ENCODE peak calls at places on chromosome 1, in four cellular contexts. P is HCT116, G is tibial nerve, I is heart left ventricle. K is an unnamed sample.

GRCh38 chr1:36664564-36665287 is 182.0 kb upstream of the CSF3R start:
- DNase-seq in P (no peak), G (no peak), I (no peak), K (no peak)

GRCh38 chr1:184296466-184297243 is 90.2 kb upstream of the C1orf21 start:
- DNase-seq in P (no peak), G (peak; percentile 93), I (peak; percentile 96), K (peak; percentile 12)

GRCh38 chr1:92931691-92932090 is 29.6 kb downstream of the DIPK1A start:
- DNase-seq in P (no peak), G (no peak), I (no peak), K (no peak)

GRCh38 chr1:31760422-31760900 is 3.7 kb downstream of the ADGRB2 start:
- DNase-seq in P (no peak), G (no peak), I (no peak), K (no peak)

GRCh38 chr1:197521118-197521739 is 253.2 kb downstream of the CRB1 start:
- DNase-seq in P (peak; percentile 16), G (peak; percentile 54), I (no peak), K (peak; percentile 33)

GRCh38 chr1:94597701-94598100 is 56.1 kb upstream of the F3 start:
- DNase-seq in P (no peak), G (no peak), I (no peak), K (no peak)

GRCh38 chr1:49435291-49435690 is 588.5 kb downstream of the AGBL4 start:
- DNase-seq in P (no peak), G (no peak), I (no peak), K (no peak)

GRCh38 chr1:183318433-183318832 is 99.7 kb downstream of the NMNAT2 start:
- DNase-seq in P (no peak), G (peak; percentile 82), I (peak; percentile 92), K (peak; percentile 10)

GRCh38 chr1:114353233-114353632 is 157.8 kb downstream of the TRIM33 start:
- DNase-seq in P (no peak), G (peak; percentile 40), I (peak; percentile 59), K (no peak)

GRCh38 chr1:171355727-171356126 is 41.7 kb downstream of the FMO4 start:
- DNase-seq in P (no peak), G (no peak), I (no peak), K (no peak)

DNA sequence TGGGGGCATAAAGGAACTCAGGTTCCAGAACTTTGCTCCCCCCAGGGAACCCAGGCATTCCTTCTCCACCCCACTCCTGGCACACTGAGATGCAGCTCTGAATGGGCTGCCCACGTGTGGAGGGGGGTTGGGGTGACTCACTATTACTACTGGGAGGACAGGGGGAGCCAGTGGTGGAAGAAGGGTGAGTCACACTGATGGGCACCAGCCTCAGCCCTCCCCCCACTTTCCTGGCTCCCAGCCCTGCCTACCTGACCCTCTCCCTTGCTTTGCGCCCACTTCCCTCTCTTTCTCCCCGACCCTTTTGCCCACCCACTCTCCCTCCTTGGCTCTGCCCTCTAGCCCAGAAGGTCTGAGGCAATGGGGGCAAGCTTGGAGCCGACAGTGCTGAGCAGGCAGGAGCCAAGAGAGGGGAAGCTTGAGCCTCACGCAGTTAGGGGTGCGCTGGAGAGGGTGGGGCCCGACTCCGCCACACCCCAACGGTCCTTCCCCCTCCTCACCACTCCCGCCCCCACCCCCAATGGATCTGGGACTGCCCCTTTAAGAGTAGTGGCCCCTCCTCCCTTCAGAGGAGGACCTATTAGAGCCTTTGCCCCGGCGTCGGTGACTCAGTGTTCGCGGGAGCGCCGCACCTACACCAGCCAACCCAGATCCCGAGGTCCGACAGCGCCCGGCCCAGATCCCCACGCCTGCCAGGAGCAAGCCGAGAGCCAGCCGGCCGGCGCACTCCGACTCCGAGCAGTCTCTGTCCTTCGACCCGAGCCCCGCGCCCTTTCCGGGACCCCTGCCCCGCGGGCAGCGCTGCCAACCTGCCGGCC is at the start of gene LMNA:
- DNase-seq in P (peak; percentile 90), G (peak; percentile 92), I (peak; percentile 94), K (peak; percentile 91)
- TF ChIP-seq POLR2A in P (peak; percentile 75), G (peak; percentile 97), I (peak; percentile 99), K (peak; percentile 94)

GRCh38 chr1:1562556-1563195 is 12.0 kb downstream of the SSU72 start:
- DNase-seq in P (no peak), G (no peak), I (no peak), K (no peak)
- TF ChIP-seq POLR2A in P (no peak), G (no peak), I (no peak), K (no peak)

GRCh38 chr1:100038401-100039306 is 68.9 kb downstream of the SLC35A3 start:
- DNase-seq in P (no peak), G (peak; percentile 36), I (peak; percentile 68), K (peak; percentile 88)
- TF ChIP-seq POLR2A in P (peak; percentile 13), G (no peak), I (no peak), K (no peak)

GRCh38 chr1:230156536-230156935 is 89.5 kb downstream of the GALNT2 start:
- DNase-seq in P (no peak), G (no peak), I (no peak), K (peak; percentile 35)

GRCh38 chr1:230156068-230156467 is 89.0 kb downstream of the GALNT2 start:
- DNase-seq in P (no peak), G (no peak), I (no peak), K (peak; percentile 25)

GRCh38 chr1:230158422-230159291 is 91.6 kb downstream of the GALNT2 start:
- DNase-seq in P (no peak), G (no peak), I (no peak), K (peak; percentile 46)

GRCh38 chr1:230159580-230159979 is 92.5 kb downstream of the GALNT2 start:
- DNase-seq in P (no peak), G (no peak), I (no peak), K (no peak)

GRCh38 chr1:230157409-230158390 is 90.7 kb downstream of the GALNT2 start:
- DNase-seq in P (no peak), G (no peak), I (no peak), K (peak; percentile 46)
- TF ChIP-seq POLR2A in P (no peak), G (no peak), I (no peak), K (no peak)

GRCh38 chr1:45507195-45507594 is 7.1 kb downstream of the MMACHC start:
- DNase-seq in P (no peak), G (no peak), I (no peak), K (no peak)

GRCh38 chr1:45510036-45510971 is 10.2 kb downstream of the MMACHC start:
- DNase-seq in P (no peak), G (no peak), I (no peak), K (no peak)

GRCh38 chr1:45510972-45511527 is 10.6 kb downstream of the PRDX1 start:
- DNase-seq in P (no peak), G (no peak), I (no peak), K (no peak)

GRCh38 chr1:45507893-45508292 is 7.8 kb downstream of the MMACHC start:
- DNase-seq in P (no peak), G (no peak), I (no peak), K (no peak)

GRCh38 chr1:45508295-45509151 is 8.4 kb downstream of the MMACHC start:
- DNase-seq in P (no peak), G (no peak), I (peak; percentile 43), K (no peak)
- TF ChIP-seq POLR2A in P (no peak), G (no peak), I (no peak), K (no peak)

GRCh38 chr1:45750298-45751038 is at the start of gene IPP:
- DNase-seq in P (peak; percentile 94), G (peak; percentile 85), I (peak; percentile 98), K (peak; percentile 98)
- TF ChIP-seq POLR2A in P (peak; percentile 87), G (peak; percentile 92), I (peak; percentile 89), K (peak; percentile 98)

GRCh38 chr1:215358356-215358755 is 208.7 kb upstream of the KCTD3 start:
- DNase-seq in P (no peak), G (no peak), I (no peak), K (no peak)

GRCh38 chr1:215360786-215361185 is 206.3 kb upstream of the KCTD3 start:
- DNase-seq in P (no peak), G (no peak), I (no peak), K (no peak)

GRCh38 chr1:215357901-215358300 is 209.2 kb upstream of the KCTD3 start:
- DNase-seq in P (no peak), G (no peak), I (no peak), K (no peak)

DNA sequence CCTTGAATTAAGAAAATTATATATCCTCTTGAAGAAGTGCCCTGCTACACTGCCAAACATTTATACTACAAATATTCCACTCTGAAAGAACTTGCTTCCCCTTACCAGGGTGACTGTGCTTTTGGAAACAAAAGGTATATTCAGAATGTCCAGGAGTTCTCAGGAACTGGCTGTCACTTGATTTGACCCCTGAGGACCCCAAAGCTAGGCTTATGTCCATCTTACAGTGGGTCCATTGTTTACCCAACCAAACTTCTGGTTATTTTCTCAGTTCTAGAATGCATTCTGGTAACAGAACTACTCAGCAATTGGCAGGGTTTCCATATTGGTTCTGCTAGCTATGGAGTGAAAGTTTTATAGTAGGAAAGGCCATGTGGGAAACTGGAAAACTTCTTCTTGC is 207.1 kb upstream of the KCTD3 start:
- DNase-seq in P (no peak), G (no peak), I (no peak), K (no peak)
- TF ChIP-seq POLR2A in P (no peak), G (no peak), I (no peak), K (no peak)

GRCh38 chr1:151790071-151790939 is at the start of gene TDRKH:
- DNase-seq in P (peak; percentile 99), G (peak; percentile 97), I (peak; percentile 99), K (peak; percentile 99)
- TF ChIP-seq POLR2A in P (no peak), G (peak; percentile 10), I (peak; percentile 78), K (peak; percentile 57)